ENCODE peak calls at places on chromosomes 1 and 21, in ten cellular contexts. V is adipocyte, I is GM23248, C is Peyer's patch, W is endothelial cell of umbilical vein, X is IMR-90, P is pancreas, J is GM23338, F is HAP-1, L is stomach. H is an unnamed sample. For H3K4me1, the result is how much of the 10 kb centered on the place peaks cover.

GRCh38 chr1:227280836-227281235 is 37.5 kb downstream of the CDC42BPA start:
- DNase-seq in V (no peak), J (peak), C (no peak), F (no peak), L (no peak), P (no peak), I (no peak), W (no peak), X (no peak), H (no peak)

GRCh38 chr1:228278432-228278941 is 70.6 kb downstream of the OBSCN start:
- DNase-seq in I (no peak), J (no peak), C (no peak), L (no peak), W (no peak), X (no peak), P (peak), V (no peak), F (no peak), H (no peak)

GRCh38 chr1:243642936-243643335 is 207.1 kb downstream of the AKT3 start:
- DNase-seq in I (peak), C (no peak), L (no peak), W (peak), P (no peak), F (no peak), J (peak), V (no peak), X (peak), H (peak)

GRCh38 chr1:28193701-28194161 is 17.2 kb upstream of the PTAFR start:
- DNase-seq in F (peak), V (no peak), L (no peak), X (no peak), P (peak), I (no peak), J (peak), C (no peak), W (no peak), H (no peak)

GRCh38 chr1:119001181-119002018 is 13.3 kb upstream of the TBX15 start:
- DNase-seq in V (no peak), F (no peak), C (no peak), L (no peak), X (no peak), P (no peak), J (peak), I (peak), W (no peak), H (peak)

GRCh38 chr1:203557958-203558760 is 64.2 kb downstream of the OPTC start:
- DNase-seq in F (no peak), P (no peak), C (peak), I (peak), W (peak), L (peak), X (peak), J (no peak), V (peak), H (peak)

GRCh38 chr1:160365325-160365724 is 1.5 kb upstream of the NHLH1 start:
- DNase-seq in I (no peak), L (no peak), X (no peak), P (no peak), F (no peak), C (no peak), V (no peak), W (no peak), J (no peak), H (no peak)

GRCh38 chr1:151619489-151620093 is 7.7 kb downstream of the SNX27 start:
- DNase-seq in V (peak), F (no peak), I (peak), X (peak), C (no peak), L (no peak), P (no peak), J (no peak), W (peak), H (no peak)

GRCh38 chr1:193631306-193631705 is 444.9 kb upstream of the B3GALT2 start:
- DNase-seq in L (no peak), C (no peak), J (no peak), W (peak), X (no peak), V (no peak), P (no peak), F (no peak), I (no peak), H (no peak)

GRCh38 chr1:61254629-61255323 is 172.4 kb downstream of the NFIA start:
- DNase-seq in I (peak), J (no peak), L (no peak), X (peak), V (peak), C (no peak), P (no peak), F (peak), W (peak), H (peak)

GRCh38 chr1:33188572-33189275 is 6.9 kb upstream of the TRIM62 start:
- DNase-seq in F (no peak), P (no peak), V (peak), C (no peak), J (no peak), I (peak), W (no peak), L (no peak), X (peak), H (no peak)

GRCh38 chr21:46421756-46422555 is 36.7 kb upstream of the DIP2A start:
- DNase-seq in P (no peak), C (no peak), X (no peak), L (no peak), J (no peak), W (no peak), I (no peak), V (no peak), F (no peak), H (peak)

GRCh38 chr1:20278692-20279130 is 12.0 kb upstream of the VWA5B1 start:
- DNase-seq in L (no peak), C (no peak), W (no peak), J (peak), F (no peak), I (no peak), X (no peak), V (no peak), P (no peak), H (no peak)

GRCh38 chr1:23568608-23569383 is 9.5 kb upstream of the ID3 start:
- DNase-seq in X (no peak), V (no peak), W (peak), C (no peak), F (peak), I (peak), L (no peak), J (peak), P (no peak), H (peak)

GRCh38 chr21:45383615-45384201 is 21.3 kb upstream of the COL18A1 start:
- DNase-seq in F (no peak), X (no peak), I (no peak), J (peak), V (no peak), W (no peak), P (peak), C (no peak), L (no peak), H (no peak)

GRCh38 chr1:183956559-183957188 is 80.9 kb downstream of the COLGALT2 start:
- DNase-seq in F (no peak), P (no peak), L (no peak), X (peak), C (peak), I (peak), V (peak), W (peak), J (no peak), H (peak)
- H3K4me1 ChIP-seq in F (under half), P (under half), L (under half), X (under half), C (under half), I (under half), V (under half), W (under half), J (under half), H (under half)

GRCh38 chr1:39412079-39412478 is 79.4 kb upstream of the BMP8A start:
- DNase-seq in X (no peak), F (no peak), W (no peak), V (no peak), C (no peak), J (no peak), P (no peak), I (no peak), L (no peak), H (no peak)
- H3K4me3 ChIP-seq in X (peak), F (no peak), W (peak), V (peak), C (no peak), J (peak), P (no peak), I (peak), L (no peak), H (peak)

GRCh38 chr1:25567710-25568089 is 24.3 kb downstream of the LDLRAP1 start:
- DNase-seq in P (no peak), V (no peak), F (no peak), X (no peak), C (no peak), L (no peak), I (peak), W (no peak), J (no peak), H (no peak)
- H3K4me1 ChIP-seq in P (under half), V (under half), F (under half), X (under half), C (under half), L (half or more), I (under half), W (under half), J (under half), H (under half)

DNA sequence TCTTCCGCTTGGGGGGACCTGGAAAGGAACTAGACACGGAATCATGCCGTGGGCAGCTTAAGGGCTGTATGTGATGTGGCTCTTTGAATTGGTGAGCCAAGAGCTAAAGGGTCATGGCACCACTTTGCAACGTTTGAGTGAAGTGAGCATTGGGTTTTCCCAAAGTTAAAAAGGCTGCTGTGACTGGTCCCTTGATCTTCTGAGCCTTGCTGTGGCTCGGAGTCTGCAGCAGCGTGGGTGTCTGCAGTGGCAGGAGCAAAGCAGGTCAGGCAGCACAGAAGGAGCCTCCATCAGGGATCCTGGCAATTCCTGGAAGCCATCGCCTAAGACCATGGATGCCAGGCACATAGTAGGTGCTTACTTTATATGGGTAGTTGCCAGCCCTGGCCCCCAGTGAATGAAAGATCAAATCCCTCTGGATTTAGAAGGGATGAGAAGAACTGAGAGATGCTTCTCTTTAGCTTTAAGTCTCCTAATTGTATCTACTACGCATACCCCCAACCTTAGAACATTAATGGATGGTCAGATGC is 1.8 kb downstream of the SMYD2 start:
- DNase-seq in W (no peak), X (no peak), F (no peak), J (no peak), P (no peak), L (no peak), I (no peak), C (no peak), V (no peak), H (no peak)
- H3K4me3 ChIP-seq in W (no peak), X (no peak), F (no peak), J (no peak), P (no peak), L (no peak), I (peak), C (no peak), V (peak), H (peak)

GRCh38 chr1:44698138-44698537 is 23.6 kb downstream of the ARMH1 start:
- DNase-seq in X (no peak), L (no peak), P (no peak), J (no peak), I (no peak), C (no peak), V (no peak), F (no peak), W (no peak), H (no peak)
- H3K4me1 ChIP-seq in X (under half), L (under half), P (under half), J (under half), I (under half), C (under half), V (under half), F (under half), W (under half), H (under half)

GRCh38 chr1:222896630-222897526 is 82.0 kb downstream of the DISP1 start:
- DNase-seq in P (no peak), V (no peak), J (no peak), C (no peak), L (no peak), W (no peak), F (no peak), I (peak), X (peak), H (no peak)

GRCh38 chr1:222893255-222893654 is 78.4 kb downstream of the DISP1 start:
- DNase-seq in L (no peak), I (no peak), J (no peak), V (no peak), W (no peak), P (no peak), F (no peak), C (no peak), X (no peak), H (no peak)

GRCh38 chr1:222894331-222894730 is 79.5 kb downstream of the DISP1 start:
- DNase-seq in J (no peak), P (no peak), V (no peak), W (no peak), F (no peak), L (no peak), I (no peak), C (no peak), X (no peak), H (no peak)

GRCh38 chr1:222898191-222898527 is 83.3 kb downstream of the DISP1 start:
- DNase-seq in F (no peak), P (no peak), J (no peak), W (no peak), C (no peak), X (no peak), L (no peak), V (no peak), I (peak), H (no peak)

GRCh38 chr1:222897527-222898190 is 82.8 kb downstream of the DISP1 start:
- DNase-seq in C (no peak), V (peak), X (no peak), L (no peak), I (peak), J (no peak), P (no peak), F (no peak), W (peak), H (no peak)
- H3K4me3 ChIP-seq in C (peak), V (peak), X (peak), L (peak), I (peak), J (no peak), P (no peak), F (no peak), W (no peak), H (peak)

GRCh38 chr1:165807613-165808012 is 19.8 kb upstream of the UCK2 start:
- DNase-seq in F (no peak), J (no peak), W (peak), I (peak), P (no peak), L (no peak), X (no peak), C (no peak), V (no peak), H (no peak)
- H3K4me1 ChIP-seq in F (under half), J (under half), W (under half), I (under half), P (under half), L (under half), X (under half), C (under half), V (under half), H (under half)

DNA sequence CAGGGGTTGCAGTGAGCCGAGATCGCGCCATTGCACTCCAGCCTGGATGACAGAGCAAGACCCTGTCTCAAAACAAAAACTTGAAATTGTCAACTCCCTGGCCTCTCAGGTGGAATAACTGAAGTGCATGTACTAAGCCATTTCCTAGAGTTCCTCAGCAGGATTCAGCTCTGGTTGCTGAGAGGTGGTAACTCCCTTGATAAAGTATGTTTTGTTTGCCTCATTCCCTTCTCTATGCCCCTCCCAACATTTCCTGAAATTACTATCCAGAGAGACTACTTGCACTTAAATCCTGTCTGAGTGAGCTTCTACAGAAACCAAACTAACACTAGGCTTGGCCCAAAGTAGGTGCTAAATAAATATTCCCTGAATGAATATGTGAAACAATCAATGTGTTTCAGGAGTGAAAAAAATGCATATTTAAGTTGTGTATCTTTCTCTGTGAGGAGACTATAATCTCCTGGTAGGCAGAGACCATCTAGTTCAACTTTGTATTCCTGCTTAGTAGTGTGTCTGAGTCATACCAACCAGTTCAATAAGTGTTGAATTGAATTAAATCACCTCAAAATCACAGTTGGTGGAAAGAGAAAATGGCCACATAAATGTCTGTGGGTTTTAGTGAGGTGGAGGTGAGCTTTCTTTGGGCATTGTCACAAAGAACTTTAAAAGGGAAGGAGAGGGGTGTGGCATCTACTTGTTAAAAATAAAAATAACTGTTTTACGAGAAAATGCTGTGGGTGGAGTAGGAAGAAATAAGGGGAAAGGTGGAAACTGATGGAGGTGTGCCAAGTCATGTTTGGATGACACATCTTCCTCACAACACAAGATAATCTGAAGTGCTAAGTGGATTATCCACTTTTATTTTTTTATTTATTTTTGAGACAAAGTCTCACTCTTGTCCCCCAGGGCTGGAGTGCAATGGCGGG is 12.6 kb downstream of the RIMKLA start:
- DNase-seq in V (no peak), F (no peak), P (no peak), C (no peak), L (no peak), X (no peak), W (no peak), J (no peak), I (no peak), H (no peak)
- H3K4me3 ChIP-seq in V (no peak), F (no peak), P (no peak), C (no peak), L (no peak), X (no peak), W (no peak), J (no peak), I (no peak), H (no peak)

DNA sequence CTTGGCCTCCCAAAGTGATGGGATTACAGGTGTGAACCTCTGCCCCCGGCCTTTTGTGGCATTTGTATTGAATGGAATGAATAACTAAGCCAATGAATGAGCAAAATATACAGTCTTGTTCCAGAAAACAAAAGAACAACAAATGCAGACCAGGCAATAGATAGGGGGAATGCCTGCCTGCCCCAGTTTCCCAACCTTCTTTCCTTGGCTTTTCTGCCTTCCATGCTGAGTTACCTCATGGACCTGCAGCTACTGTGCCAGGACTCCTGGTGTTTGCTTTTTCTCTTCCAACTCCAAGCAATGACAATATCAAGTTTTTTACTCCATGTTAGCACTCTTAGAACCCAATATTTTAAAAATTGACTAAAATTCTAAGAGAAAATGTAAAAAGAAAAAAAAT is 58.6 kb upstream of the BACH1 start:
- DNase-seq in C (no peak), V (no peak), J (no peak), L (no peak), F (no peak), X (no peak), P (no peak), W (no peak), I (no peak), H (no peak)
- H3K4me1 ChIP-seq in C (under half), V (under half), J (under half), L (under half), F (under half), X (under half), P (under half), W (under half), I (under half), H (under half)

H was measured in osteoblast.